ENCODE peak calls at places on chromosomes 3 and 15, in ten cellular contexts. One of them, this sample, is unnamed.

GRCh38 chr3:126557761-126558160 is 971 bp downstream of the C3orf22 start:
- DNase-seq in OCI-LY7: no peak
- DNase-seq in AG04450: no peak
- DNase-seq in HepG2: no peak
- DNase-seq in small intestine: no peak
- DNase-seq in cardiac fibroblast: no peak
- DNase-seq in MM.1S: no peak
- DNase-seq in ovary: peak
- DNase-seq in uterus: no peak
- DNase-seq in AG10803: no peak
- DNase-seq in this sample: no peak

GRCh38 chr3:145785650-145786049 is 375.3 kb downstream of the PLOD2 start:
- DNase-seq in AG10803: no peak
- DNase-seq in small intestine: no peak
- DNase-seq in AG04450: no peak
- DNase-seq in HepG2: no peak
- DNase-seq in OCI-LY7: no peak
- DNase-seq in cardiac fibroblast: no peak
- DNase-seq in ovary: no peak
- DNase-seq in uterus: no peak
- DNase-seq in MM.1S: no peak
- DNase-seq in this sample: no peak

GRCh38 chr3:29426302-29427226 is 145.7 kb downstream of the RBMS3 start:
- DNase-seq in HepG2: no peak
- DNase-seq in ovary: no peak
- DNase-seq in AG10803: no peak
- DNase-seq in OCI-LY7: no peak
- DNase-seq in AG04450: no peak
- DNase-seq in small intestine: no peak
- DNase-seq in MM.1S: no peak
- DNase-seq in cardiac fibroblast: no peak
- DNase-seq in uterus: no peak
- DNase-seq in this sample: no peak

GRCh38 chr15:64950888-64951287 is 38.8 kb downstream of the SPG21 start:
- DNase-seq in ovary: no peak
- DNase-seq in AG04450: no peak
- DNase-seq in HepG2: no peak
- DNase-seq in AG10803: no peak
- DNase-seq in uterus: no peak
- DNase-seq in OCI-LY7: peak
- DNase-seq in MM.1S: no peak
- DNase-seq in small intestine: no peak
- DNase-seq in cardiac fibroblast: no peak
- DNase-seq in this sample: no peak

GRCh38 chr15:66701422-66702034 is 508 bp upstream of the SMAD6 start:
- DNase-seq in AG10803: no peak
- DNase-seq in uterus: no peak
- DNase-seq in cardiac fibroblast: no peak
- DNase-seq in MM.1S: peak
- DNase-seq in OCI-LY7: no peak
- DNase-seq in small intestine: peak
- DNase-seq in HepG2: peak
- DNase-seq in AG04450: no peak
- DNase-seq in ovary: peak
- DNase-seq in this sample: no peak

GRCh38 chr3:87354399-87354798 is 78.0 kb upstream of the POU1F1 start:
- DNase-seq in cardiac fibroblast: no peak
- DNase-seq in MM.1S: no peak
- DNase-seq in ovary: no peak
- DNase-seq in HepG2: no peak
- DNase-seq in AG10803: peak
- DNase-seq in small intestine: peak
- DNase-seq in uterus: no peak
- DNase-seq in AG04450: no peak
- DNase-seq in OCI-LY7: no peak
- DNase-seq in this sample: no peak

GRCh38 chr3:134776518-134776917 is 18.5 kb upstream of the EPHB1 start:
- DNase-seq in AG10803: no peak
- DNase-seq in small intestine: no peak
- DNase-seq in ovary: no peak
- DNase-seq in cardiac fibroblast: no peak
- DNase-seq in OCI-LY7: no peak
- DNase-seq in AG04450: no peak
- DNase-seq in HepG2: no peak
- DNase-seq in MM.1S: no peak
- DNase-seq in uterus: no peak
- DNase-seq in this sample: no peak

GRCh38 chr3:95453242-95453641 is 1361.2 kb upstream of the EPHA6 start:
- DNase-seq in ovary: no peak
- DNase-seq in AG10803: no peak
- DNase-seq in MM.1S: no peak
- DNase-seq in AG04450: no peak
- DNase-seq in small intestine: no peak
- DNase-seq in uterus: no peak
- DNase-seq in cardiac fibroblast: no peak
- DNase-seq in OCI-LY7: no peak
- DNase-seq in HepG2: no peak
- DNase-seq in this sample: no peak

GRCh38 chr3:90092994-90093393 is 985.6 kb downstream of the EPHA3 start:
- DNase-seq in HepG2: peak
- DNase-seq in uterus: no peak
- DNase-seq in ovary: no peak
- DNase-seq in MM.1S: peak
- DNase-seq in AG10803: peak
- DNase-seq in small intestine: peak
- DNase-seq in cardiac fibroblast: peak
- DNase-seq in AG04450: no peak
- DNase-seq in OCI-LY7: peak
- DNase-seq in this sample: peak

GRCh38 chr15:70870066-70870465 is 16.1 kb upstream of the LARP6 start:
- DNase-seq in uterus: no peak
- DNase-seq in AG04450: no peak
- DNase-seq in ovary: no peak
- DNase-seq in HepG2: no peak
- DNase-seq in AG10803: peak
- DNase-seq in cardiac fibroblast: peak
- DNase-seq in small intestine: no peak
- DNase-seq in OCI-LY7: no peak
- DNase-seq in MM.1S: peak
- DNase-seq in this sample: peak

GRCh38 chr15:22968356-22968755 is 11.8 kb downstream of the CYFIP1 start:
- DNase-seq in small intestine: no peak
- DNase-seq in AG10803: peak
- DNase-seq in OCI-LY7: no peak
- DNase-seq in MM.1S: no peak
- DNase-seq in ovary: no peak
- DNase-seq in AG04450: peak
- DNase-seq in uterus: no peak
- DNase-seq in cardiac fibroblast: peak
- DNase-seq in HepG2: no peak
- DNase-seq in this sample: peak

GRCh38 chr3:186775999-186776398 is 7.4 kb upstream of the EIF4A2 start:
- DNase-seq in MM.1S: no peak
- DNase-seq in OCI-LY7: no peak
- DNase-seq in cardiac fibroblast: no peak
- DNase-seq in HepG2: peak
- DNase-seq in small intestine: no peak
- DNase-seq in AG10803: no peak
- DNase-seq in ovary: no peak
- DNase-seq in uterus: no peak
- DNase-seq in AG04450: no peak
- DNase-seq in this sample: no peak

GRCh38 chr3:186772886-186773417 is 10.4 kb upstream of the EIF4A2 start:
- DNase-seq in AG10803: peak
- DNase-seq in small intestine: peak
- DNase-seq in HepG2: no peak
- DNase-seq in ovary: peak
- DNase-seq in AG04450: no peak
- DNase-seq in MM.1S: peak
- DNase-seq in uterus: peak
- DNase-seq in OCI-LY7: peak
- DNase-seq in cardiac fibroblast: peak
- DNase-seq in this sample: no peak

GRCh38 chr3:186772281-186772885 is 11.0 kb upstream of the EIF4A2 start:
- DNase-seq in MM.1S: no peak
- DNase-seq in uterus: no peak
- DNase-seq in OCI-LY7: no peak
- DNase-seq in small intestine: no peak
- DNase-seq in HepG2: no peak
- DNase-seq in AG04450: no peak
- DNase-seq in ovary: no peak
- DNase-seq in cardiac fibroblast: no peak
- DNase-seq in AG10803: no peak
- DNase-seq in this sample: no peak
- H3K4me3 ChIP-seq in MM.1S: peak
- H3K4me3 ChIP-seq in uterus: peak
- H3K4me3 ChIP-seq in OCI-LY7: peak
- H3K4me3 ChIP-seq in small intestine: peak
- H3K4me3 ChIP-seq in HepG2: no peak
- H3K4me3 ChIP-seq in AG04450: peak
- H3K4me3 ChIP-seq in ovary: peak
- H3K4me3 ChIP-seq in cardiac fibroblast: peak
- H3K4me3 ChIP-seq in AG10803: peak
- H3K4me3 ChIP-seq in this sample: peak

GRCh38 chr3:173399001-173399400 is 1.5 kb downstream of the NLGN1 start:
- DNase-seq in HepG2: no peak
- DNase-seq in OCI-LY7: no peak
- DNase-seq in MM.1S: no peak
- DNase-seq in AG04450: no peak
- DNase-seq in AG10803: no peak
- DNase-seq in small intestine: no peak
- DNase-seq in cardiac fibroblast: no peak
- DNase-seq in ovary: no peak
- DNase-seq in uterus: no peak
- DNase-seq in this sample: no peak
- H3K4me3 ChIP-seq in HepG2: no peak
- H3K4me3 ChIP-seq in OCI-LY7: no peak
- H3K4me3 ChIP-seq in MM.1S: no peak
- H3K4me3 ChIP-seq in AG04450: no peak
- H3K4me3 ChIP-seq in AG10803: peak
- H3K4me3 ChIP-seq in small intestine: no peak
- H3K4me3 ChIP-seq in cardiac fibroblast: no peak
- H3K4me3 ChIP-seq in ovary: no peak
- H3K4me3 ChIP-seq in uterus: no peak
- H3K4me3 ChIP-seq in this sample: no peak

DNA sequence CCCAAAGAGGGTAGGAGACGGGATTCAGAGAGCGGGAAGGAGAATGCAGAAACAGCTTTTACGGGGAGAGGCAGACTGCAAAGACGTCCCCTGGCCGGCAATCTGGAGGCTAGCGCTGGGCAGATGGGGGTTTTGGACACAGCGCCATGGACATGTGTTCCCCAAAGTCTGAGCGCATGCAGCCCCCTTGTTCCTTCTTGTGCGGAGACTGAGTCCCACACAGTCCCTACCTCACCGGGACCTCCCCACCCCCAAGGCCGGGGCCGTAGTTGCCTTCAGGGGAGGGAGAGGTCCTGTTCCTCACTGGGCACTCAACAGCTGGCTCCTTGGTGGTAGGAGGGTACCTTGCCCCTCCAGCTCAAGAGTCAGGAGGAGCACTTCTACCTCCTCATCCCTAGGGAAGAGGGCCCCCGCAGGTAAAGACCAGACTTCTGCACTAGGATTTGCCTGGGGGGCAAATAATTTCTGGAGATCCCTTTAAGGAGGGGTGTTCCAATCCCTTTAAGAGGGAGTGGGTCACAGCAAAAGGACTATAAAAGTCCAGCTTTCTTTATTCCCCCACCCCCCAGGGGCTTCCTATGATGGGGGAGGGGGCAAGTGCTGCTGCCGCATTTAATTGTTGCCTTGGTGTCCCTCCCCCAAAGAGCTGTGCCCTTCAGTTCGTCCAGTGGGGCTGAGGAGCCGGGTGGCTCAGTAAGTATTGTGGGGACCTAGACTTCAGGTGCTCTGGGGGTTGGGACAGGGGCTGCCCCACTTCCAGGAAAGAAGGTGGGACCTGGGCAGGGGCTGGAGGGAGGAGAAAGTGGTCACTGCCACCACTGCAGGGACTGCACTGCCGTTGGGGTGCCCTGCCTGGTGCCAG is 3.6 kb upstream of the BAHD1 start:
- DNase-seq in OCI-LY7: no peak
- DNase-seq in cardiac fibroblast: no peak
- DNase-seq in MM.1S: no peak
- DNase-seq in small intestine: no peak
- DNase-seq in uterus: no peak
- DNase-seq in HepG2: no peak
- DNase-seq in ovary: peak
- DNase-seq in AG10803: no peak
- DNase-seq in AG04450: no peak
- DNase-seq in this sample: no peak
- H3K4me3 ChIP-seq in OCI-LY7: no peak
- H3K4me3 ChIP-seq in cardiac fibroblast: peak
- H3K4me3 ChIP-seq in MM.1S: no peak
- H3K4me3 ChIP-seq in small intestine: no peak
- H3K4me3 ChIP-seq in uterus: peak
- H3K4me3 ChIP-seq in HepG2: no peak
- H3K4me3 ChIP-seq in ovary: peak
- H3K4me3 ChIP-seq in AG10803: peak
- H3K4me3 ChIP-seq in AG04450: peak
- H3K4me3 ChIP-seq in this sample: peak

GRCh38 chr3:186933801-186934200 is 3.5 kb downstream of the ST6GAL1 start:
- DNase-seq in AG10803: no peak
- DNase-seq in ovary: no peak
- DNase-seq in small intestine: no peak
- DNase-seq in HepG2: no peak
- DNase-seq in OCI-LY7: peak
- DNase-seq in AG04450: no peak
- DNase-seq in uterus: no peak
- DNase-seq in cardiac fibroblast: no peak
- DNase-seq in MM.1S: no peak
- DNase-seq in this sample: no peak

GRCh38 chr3:186931487-186932280 is 1.4 kb downstream of the ST6GAL1 start:
- DNase-seq in uterus: peak
- DNase-seq in small intestine: peak
- DNase-seq in cardiac fibroblast: peak
- DNase-seq in OCI-LY7: peak
- DNase-seq in ovary: peak
- DNase-seq in MM.1S: peak
- DNase-seq in HepG2: peak
- DNase-seq in AG10803: no peak
- DNase-seq in AG04450: no peak
- DNase-seq in this sample: no peak

GRCh38 chr3:186930639-186931486 is 537 bp downstream of the ST6GAL1 start:
- DNase-seq in AG10803: peak
- DNase-seq in uterus: peak
- DNase-seq in MM.1S: peak
- DNase-seq in HepG2: peak
- DNase-seq in small intestine: peak
- DNase-seq in ovary: peak
- DNase-seq in cardiac fibroblast: peak
- DNase-seq in AG04450: no peak
- DNase-seq in OCI-LY7: peak
- DNase-seq in this sample: no peak

GRCh38 chr3:186930143-186930638 is at the start of gene ST6GAL1:
- DNase-seq in AG10803: no peak
- DNase-seq in ovary: peak
- DNase-seq in OCI-LY7: peak
- DNase-seq in HepG2: peak
- DNase-seq in MM.1S: peak
- DNase-seq in AG04450: no peak
- DNase-seq in cardiac fibroblast: peak
- DNase-seq in small intestine: peak
- DNase-seq in uterus: peak
- DNase-seq in this sample: no peak

GRCh38 chr3:186932281-186933181 is 2.2 kb downstream of the ST6GAL1 start:
- DNase-seq in small intestine: no peak
- DNase-seq in OCI-LY7: no peak
- DNase-seq in HepG2: no peak
- DNase-seq in cardiac fibroblast: peak
- DNase-seq in uterus: no peak
- DNase-seq in AG10803: no peak
- DNase-seq in AG04450: no peak
- DNase-seq in ovary: no peak
- DNase-seq in MM.1S: no peak
- DNase-seq in this sample: no peak
- H3K4me3 ChIP-seq in small intestine: peak
- H3K4me3 ChIP-seq in OCI-LY7: peak
- H3K4me3 ChIP-seq in HepG2: peak
- H3K4me3 ChIP-seq in cardiac fibroblast: peak
- H3K4me3 ChIP-seq in uterus: peak
- H3K4me3 ChIP-seq in AG10803: no peak
- H3K4me3 ChIP-seq in AG04450: peak
- H3K4me3 ChIP-seq in ovary: peak
- H3K4me3 ChIP-seq in MM.1S: peak
- H3K4me3 ChIP-seq in this sample: peak